ENCODE peak calls at places on chromosomes 12 and 14, in five cellular contexts. V, A, J, I and S are unnamed samples.

GRCh38 chr12:65821336-65821735 is 2.9 kb upstream of the HMGA2 start:
- DNase-seq in A (no peak), V (no peak), J (no peak), I (no peak), S (no peak)

GRCh38 chr14:101216725-101217463 is 313.4 kb upstream of the RTL1 start:
- DNase-seq in J (no peak), A (no peak), V (no peak), I (no peak), S (no peak)

GRCh38 chr14:64610049-64610746 is 60.4 kb downstream of the PPP1R36 start:
- DNase-seq in A (no peak), J (no peak), V (no peak), I (no peak), S (no peak)

GRCh38 chr14:100241279-100241678 is 2.3 kb downstream of the YY1 start:
- DNase-seq in A (no peak), J (no peak), V (no peak), I (no peak), S (no peak)

GRCh38 chr12:105330283-105330937 is at the start of gene C12orf75:
- DNase-seq in A (no peak), J (no peak), I (peak; percentile 56), V (peak; percentile 84), S (peak; percentile 34)

GRCh38 chr12:65570451-65571130 is 253.7 kb upstream of the HMGA2 start:
- DNase-seq in I (no peak), J (no peak), A (no peak), V (no peak), S (no peak)

GRCh38 chr12:111398530-111398929 is 7.2 kb upstream of the SH2B3 start:
- DNase-seq in A (no peak), J (no peak), I (no peak), V (no peak), S (no peak)

GRCh38 chr12:71710276-71711125 is 24.6 kb downstream of the TMEM19 start:
- DNase-seq in I (no peak), J (peak; percentile 79), V (no peak), A (peak; percentile 63), S (peak; percentile 69)

GRCh38 chr12:102740157-102741032 is 176.6 kb downstream of the PAH start:
- DNase-seq in V (no peak), J (no peak), A (peak; percentile 17), I (no peak), S (peak; percentile 16)

GRCh38 chr12:5511644-5512584 is 80.0 kb downstream of the NTF3 start:
- DNase-seq in V (no peak), A (no peak), J (no peak), I (peak; percentile 40), S (no peak)

GRCh38 chr12:112850343-112850742 is 56.4 kb upstream of the OAS1 start:
- DNase-seq in I (no peak), J (no peak), V (no peak), A (no peak), S (no peak)

GRCh38 chr14:105473033-105473676 is 1.5 kb upstream of the CRIP2 start:
- DNase-seq in I (peak; percentile 44), V (peak; percentile 93), J (no peak), A (no peak), S (no peak)

GRCh38 chr12:49049566-49050224 is 10.9 kb downstream of the KMT2D start:
- DNase-seq in J (peak; percentile 6), A (peak; percentile 40), V (no peak), I (no peak), S (peak; percentile 45)

GRCh38 chr14:50830932-50831703 is at the start of gene NIN:
- DNase-seq in J (peak; percentile 43), V (peak; percentile 86), I (peak; percentile 84), A (no peak), S (no peak)

GRCh38 chr12:6069452-6070093 is 54.9 kb downstream of the VWF start:
- DNase-seq in I (no peak), J (peak; percentile 96), A (peak; percentile 86), V (no peak), S (no peak)

GRCh38 chr12:7130791-7131501 is 775 bp downstream of the CLSTN3 start:
- DNase-seq in A (no peak), V (no peak), I (peak; percentile 33), J (no peak), S (no peak)

GRCh38 chr12:105814283-105814682 is 324.5 kb downstream of the NUAK1 start:
- DNase-seq in I (no peak), J (peak; percentile 22), V (no peak), A (no peak), S (no peak)

GRCh38 chr14:91230363-91231035 is 14.0 kb downstream of the GPR68 start:
- DNase-seq in J (no peak), I (no peak), V (no peak), A (no peak), S (no peak)

GRCh38 chr14:70808402-70809237 is 693 bp downstream of the MAP3K9 start:
- DNase-seq in I (peak; percentile 23), J (no peak), A (no peak), V (no peak), S (no peak)